ENCODE peak calls at places on chromosomes 3 and 15, in six cellular contexts. I is effector memory CD4-positive, alpha-beta T cell; D is ascending aorta; K is K562; J is cardiac muscle cell; S is neural progenitor cell. O is an unnamed sample.

GRCh38 chr15:96234109-96234892 is 96.2 kb upstream of the NR2F2 start:
- DNase-seq in I (no peak), D (no peak), K (peak; percentile 44), J (no peak), S (no peak), O (no peak)

GRCh38 chr15:101459579-101460300 is 29.8 kb downstream of the PCSK6 start:
- DNase-seq in I (no peak), D (no peak), K (no peak), J (no peak), S (no peak), O (no peak)

GRCh38 chr3:125128861-125129501 is 73.2 kb upstream of the HEG1 start:
- DNase-seq in I (no peak), D (no peak), K (peak; percentile 16), J (no peak), S (no peak), O (no peak)

GRCh38 chr3:13525827-13526625 is 22.9 kb upstream of the FBLN2 start:
- DNase-seq in I (no peak), D (no peak), K (no peak), J (no peak), S (peak; percentile 64), O (no peak)

GRCh38 chr15:95911570-95912279 is 418.8 kb upstream of the NR2F2 start:
- DNase-seq in I (no peak), D (no peak), K (no peak), J (no peak), S (peak; percentile 13), O (no peak)

GRCh38 chr3:115832265-115832664 is 209.0 kb downstream of the GAP43 start:
- DNase-seq in I (no peak), D (no peak), K (no peak), J (no peak), S (peak; percentile 9), O (no peak)

GRCh38 chr3:64509216-64509615 is 178.6 kb downstream of the ADAMTS9 start:
- DNase-seq in I (no peak), D (no peak), K (no peak), J (no peak), S (no peak), O (no peak)

GRCh38 chr3:27723803-27724458 is 1.8 kb upstream of the EOMES start:
- DNase-seq in I (no peak), D (no peak), K (no peak), J (no peak), S (peak; percentile 39), O (no peak)

GRCh38 chr3:31370681-31371080 is 162.0 kb upstream of the STT3B start:
- DNase-seq in I (no peak), D (no peak), K (no peak), J (no peak), S (no peak), O (no peak)

GRCh38 chr3:177470200-177470941 is 273.1 kb upstream of the TBL1XR1 start:
- DNase-seq in I (no peak), D (no peak), K (no peak), J (no peak), S (no peak), O (no peak)

GRCh38 chr3:192409838-192410683 is 317.3 kb downstream of the FGF12 start:
- DNase-seq in I (no peak), D (no peak), K (no peak), J (peak; percentile 38), S (peak; percentile 68), O (no peak)

GRCh38 chr3:58604031-58604430 is 26.8 kb upstream of the FAM107A start:
- DNase-seq in I (no peak), D (no peak), K (no peak), J (no peak), S (no peak), O (no peak)

GRCh38 chr3:66322436-66322835 is 101.6 kb downstream of the SLC25A26 start:
- DNase-seq in I (no peak), D (no peak), K (no peak), J (no peak), S (no peak), O (no peak)

GRCh38 chr15:58268746-58269145 is 130.6 kb downstream of the AQP9 start:
- DNase-seq in I (no peak), D (no peak), K (no peak), J (no peak), S (no peak), O (no peak)

GRCh38 chr3:195451373-195452000 is 8.7 kb upstream of the ACAP2 start:
- DNase-seq in I (no peak), D (no peak), K (no peak), J (no peak), S (peak; percentile 56), O (no peak)

GRCh38 chr15:38690737-38691332 is 126.2 kb upstream of the RASGRP1 start:
- DNase-seq in I (peak; percentile 55), D (no peak), K (peak; percentile 84), J (peak; percentile 83), S (peak; percentile 83), O (peak; percentile 71)

GRCh38 chr15:71337197-71337845 is 222.1 kb downstream of the THSD4 start:
- DNase-seq in I (no peak), D (no peak), K (no peak), J (no peak), S (no peak), O (no peak)

GRCh38 chr3:14273886-14274517 is 95.4 kb downstream of the LSM3 start:
- DNase-seq in I (no peak), D (no peak), K (peak; percentile 68), J (no peak), S (no peak), O (no peak)

GRCh38 chr3:124640907-124641306 is 89.3 kb upstream of the UMPS start:
- DNase-seq in I (no peak), D (no peak), K (peak; percentile 55), J (no peak), S (no peak), O (no peak)

GRCh38 chr15:74795961-74796625 is 14.2 kb downstream of the CSK start:
- DNase-seq in I (peak; percentile 43), D (no peak), K (no peak), J (no peak), S (no peak), O (no peak)

GRCh38 chr15:71414778-71415177 is 299.5 kb downstream of the THSD4 start:
- DNase-seq in I (no peak), D (no peak), K (no peak), J (no peak), S (no peak), O (no peak)

GRCh38 chr15:101053261-101053660 is 134.1 kb downstream of the LRRK1 start:
- DNase-seq in I (no peak), D (no peak), K (no peak), J (no peak), S (no peak), O (no peak)

GRCh38 chr15:90001062-90001682 is at the start of gene ZNF710:
- DNase-seq in I (no peak), D (no peak), K (peak; percentile 71), J (peak; percentile 64), S (peak; percentile 73), O (no peak)

GRCh38 chr15:95664435-95664834 is 666.1 kb upstream of the NR2F2 start:
- DNase-seq in I (no peak), D (no peak), K (no peak), J (no peak), S (no peak), O (no peak)

GRCh38 chr3:183080628-183081027 is 18.7 kb downstream of the MCCC1 start:
- DNase-seq in I (no peak), D (no peak), K (no peak), J (no peak), S (no peak), O (no peak)

GRCh38 chr3:57942872-57943283 is 65.3 kb upstream of the FLNB start:
- DNase-seq in I (no peak), D (no peak), K (no peak), J (no peak), S (no peak), O (no peak)

GRCh38 chr15:72835289-72835890 is 51.8 kb upstream of the ADPGK start:
- DNase-seq in I (no peak), D (no peak), K (peak; percentile 4), J (peak; percentile 43), S (peak; percentile 60), O (no peak)

GRCh38 chr3:78728406-78729145 is 1039.2 kb downstream of the ROBO1 start:
- DNase-seq in I (no peak), D (no peak), K (no peak), J (peak; percentile 43), S (peak; percentile 57), O (peak; percentile 34)

GRCh38 chr3:78725703-78726246 is 1042.0 kb downstream of the ROBO1 start:
- DNase-seq in I (no peak), D (no peak), K (no peak), J (no peak), S (no peak), O (no peak)

GRCh38 chr3:78729921-78730320 is 1037.9 kb downstream of the ROBO1 start:
- DNase-seq in I (no peak), D (no peak), K (no peak), J (no peak), S (no peak), O (no peak)

GRCh38 chr3:78724886-78725285 is 1042.9 kb downstream of the ROBO1 start:
- DNase-seq in I (no peak), D (no peak), K (no peak), J (no peak), S (peak; percentile 12), O (no peak)

DNA sequence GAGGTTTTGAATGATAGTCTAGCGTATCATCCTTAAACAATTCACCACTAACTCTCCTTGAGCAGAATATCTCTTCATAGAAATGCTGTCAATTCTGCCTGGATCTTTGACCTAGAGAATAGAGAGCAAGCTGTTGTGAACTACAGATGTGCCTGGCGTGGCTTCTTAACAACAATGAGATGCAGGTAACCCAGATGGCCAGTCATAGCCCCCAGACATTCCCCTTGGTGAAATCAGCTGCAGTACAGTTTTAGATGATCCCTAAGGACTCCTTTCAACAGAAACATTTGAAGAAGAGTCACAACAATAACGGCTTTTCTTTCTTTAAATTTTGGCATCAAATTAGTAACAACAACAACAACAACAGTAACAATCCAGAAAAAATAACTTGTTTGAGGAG is 1041.3 kb downstream of the ROBO1 start:
- DNase-seq in I (no peak), D (no peak), K (no peak), J (no peak), S (peak; percentile 31), O (no peak)
- H3K4me1 ChIP-seq in I (no peaks in the 10 kb centered on the region), D (no peaks in the 10 kb centered on the region), K (no peaks in the 10 kb centered on the region), J (peaks cover 4% of the 10 kb centered on the region), S (peaks cover 57% of the 10 kb centered on the region), O (peaks cover 22% of the 10 kb centered on the region)

GRCh38 chr15:69551391-69552056 is 98.9 kb downstream of the RPLP1 start:
- DNase-seq in I (no peak), D (no peak), K (no peak), J (no peak), S (no peak), O (no peak)
- H3K4me1 ChIP-seq in I (no peaks in the 10 kb centered on the region), D (no peaks in the 10 kb centered on the region), K (no peaks in the 10 kb centered on the region), J (no peaks in the 10 kb centered on the region), S (peaks cover 11% of the 10 kb centered on the region), O (peaks cover 4% of the 10 kb centered on the region)

DNA sequence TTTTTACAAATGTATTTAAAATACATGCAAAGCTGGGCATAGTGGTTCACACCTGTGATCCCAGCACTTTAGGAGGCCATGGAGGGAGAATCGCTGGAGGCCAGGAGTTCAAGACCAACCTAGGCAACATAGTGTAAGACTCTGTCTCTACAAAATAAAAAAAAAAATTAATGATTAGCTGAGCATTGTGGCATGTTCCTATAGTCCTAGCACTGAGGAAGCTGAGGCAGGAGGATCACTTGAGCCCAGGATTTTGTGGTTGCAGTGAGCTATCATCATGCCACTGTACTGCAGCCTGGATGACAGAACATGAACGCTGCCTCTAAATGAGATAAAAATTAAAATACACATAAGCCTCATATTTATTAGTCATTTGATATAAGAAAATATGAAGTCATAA is 142.8 kb downstream of the TCF12 start:
- DNase-seq in I (no peak), D (no peak), K (no peak), J (no peak), S (no peak), O (no peak)
- H3K4me1 ChIP-seq in I (no peaks in the 10 kb centered on the region), D (peaks cover 3% of the 10 kb centered on the region), K (no peaks in the 10 kb centered on the region), J (peaks cover 12% of the 10 kb centered on the region), S (peaks cover 26% of the 10 kb centered on the region), O (no peaks in the 10 kb centered on the region)

GRCh38 chr3:172127929-172128580 is 88.7 kb downstream of the FNDC3B start:
- DNase-seq in I (no peak), D (no peak), K (no peak), J (no peak), S (no peak), O (no peak)
- H3K4me1 ChIP-seq in I (peaks cover 10% of the 10 kb centered on the region), D (no peaks in the 10 kb centered on the region), K (peaks cover 15% of the 10 kb centered on the region), J (peaks cover 11% of the 10 kb centered on the region), S (peaks cover 11% of the 10 kb centered on the region), O (no peaks in the 10 kb centered on the region)

O was measured in tibial nerve.